ENCODE peak calls at places on chromosome X, in eight cellular contexts. U is neural progenitor cell, Q is left lung, D is right lobe of liver, F is cardiac muscle cell, P is PC-3, O is Peyer's patch, A is cardiac fibroblast. M is an unnamed sample.
A peak's percentile ranks its signal among the peaks of the same experiment; 100 is the strongest.

GRCh38 chrX:151981129-151981528 is 6.7 kb upstream of the GABRE start:
- DNase-seq in P (peak; percentile 2), D (no peak), F (no peak), Q (no peak), U (no peak), A (peak; percentile 40), O (no peak), M (peak; percentile 77)

GRCh38 chrX:38870386-38870895 is 69.2 kb downstream of the MID1IP1 start:
- DNase-seq in D (no peak), A (no peak), P (peak; percentile 93), U (no peak), O (no peak), Q (no peak), F (no peak), M (no peak)

GRCh38 chrX:18179446-18179845 is 41.2 kb downstream of the BEND2 start:
- DNase-seq in O (no peak), A (no peak), P (no peak), F (no peak), U (no peak), D (no peak), Q (no peak), M (no peak)

GRCh38 chrX:39905475-39905889 is 192.3 kb downstream of the BCOR start:
- DNase-seq in F (peak; percentile 29), U (no peak), Q (no peak), A (peak; percentile 67), P (peak; percentile 8), D (peak; percentile 74), O (no peak), M (no peak)

GRCh38 chrX:72061091-72061490 is 70.6 kb downstream of the RTL5 start:
- DNase-seq in F (no peak), U (no peak), O (no peak), Q (no peak), D (no peak), P (no peak), A (peak; percentile 16), M (peak; percentile 6)

GRCh38 chrX:13651150-13651549 is 1.8 kb upstream of the TCEANC start:
- DNase-seq in O (no peak), U (no peak), P (peak; percentile 48), F (no peak), A (no peak), Q (no peak), D (no peak), M (no peak)

GRCh38 chrX:24466025-24466424 is 939 bp downstream of the PDK3 start:
- DNase-seq in Q (no peak), U (peak; percentile 21), O (no peak), F (no peak), A (no peak), P (no peak), D (no peak), M (no peak)

GRCh38 chrX:80747832-80748231 is 61.8 kb downstream of the BRWD3 start:
- DNase-seq in A (no peak), D (no peak), O (no peak), F (no peak), Q (no peak), U (no peak), P (no peak), M (no peak)

GRCh38 chrX:136202889-136203288 is 48.3 kb downstream of the MAP7D3 start:
- DNase-seq in A (peak; percentile 70), U (no peak), D (no peak), P (peak; percentile 64), O (no peak), F (no peak), Q (no peak), M (peak; percentile 90)

GRCh38 chrX:23380581-23380980 is 45.9 kb downstream of the PTCHD1 start:
- DNase-seq in O (no peak), P (no peak), F (no peak), Q (no peak), U (no peak), D (no peak), A (no peak), M (no peak)

GRCh38 chrX:20252392-20253231 is 14.1 kb downstream of the RPS6KA3 start:
- DNase-seq in A (peak; percentile 57), D (peak; percentile 58), P (peak; percentile 81), O (peak; percentile 80), U (peak; percentile 33), Q (peak; percentile 54), F (peak; percentile 37), M (peak; percentile 33)

GRCh38 chrX:99522450-99522849 is 887.6 kb downstream of the PCDH19 start:
- DNase-seq in O (no peak), D (no peak), A (no peak), F (no peak), Q (no peak), U (no peak), P (no peak), M (no peak)

GRCh38 chrX:12984629-12985303 is 9.9 kb downstream of the TMSB4X start:
- DNase-seq in O (no peak), Q (no peak), D (no peak), F (no peak), P (peak; percentile 95), U (no peak), A (peak; percentile 52), M (peak; percentile 86)

GRCh38 chrX:154714925-154715324 is 36.0 kb downstream of the GAB3 start:
- DNase-seq in A (peak; percentile 68), P (peak; percentile 76), U (peak; percentile 44), O (no peak), D (no peak), F (peak; percentile 35), Q (no peak), M (peak; percentile 47)

GRCh38 chrX:54029543-54030143 is 14.6 kb downstream of the PHF8 start:
- DNase-seq in Q (no peak), U (no peak), P (no peak), A (no peak), O (no peak), F (no peak), D (peak; percentile 88), M (no peak)

GRCh38 chrX:17788439-17788838 is 51.1 kb downstream of the SCML1 start:
- DNase-seq in D (no peak), Q (no peak), F (peak; percentile 42), P (peak; percentile 74), A (peak; percentile 32), U (peak; percentile 30), O (peak; percentile 51), M (peak; percentile 23)

GRCh38 chrX:115357316-115357715 is 67.8 kb downstream of the LUZP4 start:
- DNase-seq in D (no peak), Q (no peak), F (no peak), P (no peak), O (no peak), A (no peak), U (no peak), M (no peak)

GRCh38 chrX:150697641-150698040 is 4.4 kb downstream of the MTMR1 start:
- DNase-seq in U (no peak), Q (no peak), A (no peak), D (no peak), P (no peak), O (no peak), F (no peak), M (no peak)

GRCh38 chrX:37609727-37610126 is 38.3 kb downstream of the LANCL3 start:
- DNase-seq in D (no peak), U (no peak), O (no peak), F (no peak), P (no peak), Q (no peak), A (no peak), M (no peak)

GRCh38 chrX:101999644-102000539 is 68.1 kb upstream of the ZMAT1 start:
- DNase-seq in A (no peak), U (no peak), P (no peak), F (no peak), O (no peak), Q (no peak), D (no peak), M (no peak)

GRCh38 chrX:154329284-154329683 is 33.7 kb downstream of the TKTL1 start:
- DNase-seq in U (peak; percentile 42), Q (no peak), F (no peak), A (no peak), D (no peak), O (no peak), P (no peak), M (no peak)

GRCh38 chrX:9961750-9962149 is 5.4 kb upstream of the CLDN34 start:
- DNase-seq in F (no peak), A (no peak), P (no peak), Q (no peak), O (no peak), U (no peak), D (no peak), M (no peak)

GRCh38 chrX:9955506-9955905 is 11.7 kb upstream of the CLDN34 start:
- DNase-seq in D (no peak), U (no peak), O (no peak), P (no peak), Q (no peak), F (no peak), A (peak; percentile 52), M (peak; percentile 77)

GRCh38 chrX:9953396-9953795 is 13.8 kb upstream of the CLDN34 start:
- DNase-seq in D (no peak), O (no peak), U (no peak), P (no peak), A (no peak), F (no peak), Q (no peak), M (no peak)

GRCh38 chrX:9957743-9958142 is 9.4 kb upstream of the CLDN34 start:
- DNase-seq in F (no peak), D (no peak), A (no peak), O (no peak), P (peak; percentile 2), Q (no peak), U (no peak), M (no peak)

GRCh38 chrX:9958183-9958582 is 9.0 kb upstream of the CLDN34 start:
- DNase-seq in Q (no peak), A (no peak), F (no peak), U (no peak), O (no peak), P (no peak), D (no peak), M (no peak)
- H3K4me3 ChIP-seq in Q (no peak overlapping the region), A (no peak overlapping the region), F (no peak overlapping the region), U (no peak overlapping the region), O (no peak overlapping the region), P (no peak overlapping the region), D (no peak overlapping the region), M (no peak overlapping the region)

GRCh38 chrX:105822138-105823091 is at the start of gene NRK:
- DNase-seq in P (no peak), O (no peak), F (peak; percentile 45), Q (peak; percentile 44), D (no peak), A (peak; percentile 35), U (peak; percentile 33), M (no peak)
- TF ChIP-seq CTCF in P (no peak), O (no peak), F (peak; percentile 21), Q (no peak), D (no peak), A (no peak), U (peak; percentile 39), M (no peak)

DNA sequence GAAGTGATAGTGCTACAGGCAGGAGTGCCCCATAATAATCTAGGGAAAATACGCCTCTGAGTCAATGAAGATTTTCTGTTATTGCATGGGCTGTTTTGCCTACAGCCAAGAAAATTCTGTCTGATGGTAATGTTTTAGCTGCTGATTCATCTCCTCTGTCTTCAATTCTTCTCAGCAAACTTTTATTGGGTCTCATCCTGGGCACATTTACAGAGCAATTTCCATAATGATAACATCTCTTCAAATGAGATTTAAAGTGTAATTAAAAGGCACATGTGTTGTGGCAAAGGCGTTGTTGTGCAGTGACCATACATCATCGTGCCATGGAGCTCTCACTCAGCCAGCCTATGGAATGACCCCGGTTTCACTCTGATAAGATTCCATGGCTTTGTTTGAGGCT is 452.3 kb upstream of the FTHL17 start:
- DNase-seq in P (no peak), O (no peak), U (no peak), F (no peak), D (no peak), Q (no peak), A (peak; percentile 28), M (no peak)
- H3K4me3 ChIP-seq in P (no peak overlapping the region), O (no peak overlapping the region), U (no peak overlapping the region), F (no peak overlapping the region), D (no peak overlapping the region), Q (no peak overlapping the region), A (no peak overlapping the region), M (no peak overlapping the region)

GRCh38 chrX:94107981-94108380 is 434.0 kb downstream of the FAM133A start:
- DNase-seq in P (peak; percentile 15), D (no peak), Q (no peak), U (no peak), F (no peak), A (no peak), O (no peak), M (no peak)
- TF ChIP-seq CTCF in P (peak; percentile 54), D (peak; percentile 48), Q (no peak), U (peak; percentile 43), F (no peak), A (no peak), O (no peak), M (no peak)

M was measured in AG10803.